ENCODE peak calls at places on chromosomes 16 and 17, in eight cellular contexts. U is DND-41, P is heart right ventricle, W is gastrocnemius medialis, N is thoracic aorta, X is adrenal gland, I is thyroid gland, V is sigmoid colon. S is an unnamed sample.

GRCh38 chr17:66834919-66835454 is at the start of gene CACNG5:
- DNase-seq in U (no peak), X (no peak), P (no peak), I (peak; percentile 18), V (peak; percentile 55), N (no peak), W (no peak), S (no peak)

GRCh38 chr17:80845863-80846671 is 145.6 kb upstream of the CHMP6 start:
- DNase-seq in U (no peak), W (peak; percentile 98), V (peak; percentile 46), P (no peak), N (no peak), I (no peak), X (no peak), S (no peak)

GRCh38 chr17:46818319-46818928 is at the start of gene WNT3:
- DNase-seq in W (no peak), I (no peak), N (no peak), U (no peak), V (no peak), P (no peak), X (no peak), S (peak; percentile 70)

GRCh38 chr16:82031116-82032084 is 3.7 kb upstream of the HSD17B2 start:
- DNase-seq in V (no peak), X (no peak), P (no peak), W (no peak), U (no peak), I (no peak), N (no peak), S (no peak)

GRCh38 chr17:50534222-50534978 is 1.9 kb downstream of the EPN3 start:
- DNase-seq in V (no peak), X (peak; percentile 81), N (no peak), P (no peak), W (no peak), I (peak; percentile 74), U (no peak), S (no peak)

GRCh38 chr16:21645261-21645721 is 7.1 kb downstream of the IGSF6 start:
- DNase-seq in X (no peak), I (no peak), P (no peak), N (no peak), V (no peak), W (no peak), U (peak; percentile 73), S (peak; percentile 86)

GRCh38 chr16:11167581-11167980 is 88.4 kb downstream of the SOCS1 start:
- DNase-seq in X (no peak), V (no peak), I (no peak), U (no peak), N (no peak), P (no peak), W (no peak), S (no peak)

GRCh38 chr16:84278968-84279367 is 15.7 kb upstream of the WFDC1 start:
- DNase-seq in V (no peak), P (no peak), X (no peak), U (no peak), N (no peak), I (no peak), W (no peak), S (no peak)

GRCh38 chr17:59621771-59622170 is 2.1 kb downstream of the CLTC start:
- DNase-seq in X (no peak), N (no peak), U (no peak), I (no peak), W (no peak), P (no peak), V (no peak), S (no peak)

GRCh38 chr17:49739662-49740271 is 24.2 kb downstream of the FAM117A start:
- DNase-seq in V (peak; percentile 93), I (peak; percentile 94), U (peak; percentile 96), P (peak; percentile 78), W (peak; percentile 89), N (peak; percentile 26), X (peak; percentile 94), S (peak; percentile 98)

GRCh38 chr17:48542956-48543853 is 1.7 kb downstream of the HOXB2 start:
- DNase-seq in P (peak; percentile 29), N (no peak), X (peak; percentile 79), V (peak; percentile 83), U (no peak), W (peak; percentile 31), I (peak; percentile 11), S (peak; percentile 29)

GRCh38 chr17:38707678-38708351 is 2.7 kb downstream of the MLLT6 start:
- DNase-seq in N (no peak), P (no peak), V (no peak), I (no peak), U (no peak), W (no peak), X (no peak), S (no peak)

GRCh38 chr16:3762080-3762750 is 44.9 kb upstream of the TRAP1 start:
- DNase-seq in P (no peak), V (no peak), U (no peak), W (no peak), X (no peak), N (no peak), I (no peak), S (no peak)

GRCh38 chr16:50234771-50235556 is 31.4 kb upstream of the ADCY7 start:
- DNase-seq in I (no peak), U (no peak), X (no peak), P (no peak), W (no peak), N (no peak), V (no peak), S (no peak)

GRCh38 chr16:77223184-77223583 is 24.0 kb downstream of the SYCE1L start:
- DNase-seq in W (no peak), I (no peak), V (no peak), P (no peak), N (no peak), U (peak; percentile 16), X (no peak), S (peak; percentile 43)

DNA sequence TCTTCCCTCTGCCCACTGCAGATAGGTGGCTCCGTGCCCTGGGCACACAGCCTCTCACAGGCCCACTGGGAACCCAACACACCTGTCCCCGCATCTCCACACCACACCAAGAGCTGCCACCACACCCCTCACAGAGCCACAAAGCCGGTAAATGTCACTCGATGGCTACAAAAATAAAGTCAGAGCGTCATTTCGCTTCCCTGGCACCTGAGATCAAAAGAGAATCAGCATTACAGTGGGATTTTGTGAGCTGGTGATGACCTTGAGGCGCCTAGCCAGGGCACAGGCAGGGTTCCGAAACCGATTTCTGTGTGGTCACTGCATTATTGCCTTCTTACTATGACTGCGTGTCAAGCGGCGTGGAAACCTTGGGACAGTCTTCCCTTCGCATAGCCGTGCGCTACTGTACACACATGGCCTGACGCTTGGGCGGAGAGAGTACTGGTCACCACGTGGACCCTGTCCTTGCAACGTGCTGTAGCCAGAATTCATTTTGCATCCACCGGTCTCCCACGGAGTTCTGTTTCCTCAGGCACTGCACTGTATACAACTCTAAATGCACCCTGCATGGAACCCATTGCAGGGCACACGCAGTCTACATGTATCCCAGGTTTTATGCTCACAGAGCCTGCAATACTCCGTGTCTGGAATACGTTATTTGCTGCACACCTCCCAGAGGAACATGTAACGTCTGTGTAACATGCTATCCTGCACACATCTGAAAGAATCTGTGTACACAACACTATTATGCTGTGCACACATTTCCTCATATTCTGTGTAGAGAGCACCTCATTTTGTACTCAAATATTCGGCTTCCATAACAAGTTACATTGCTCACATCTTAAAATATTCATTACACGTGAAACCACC is 5.8 kb upstream of the FOXF1 start:
- DNase-seq in W (no peak), U (no peak), V (peak; percentile 82), P (no peak), X (no peak), I (no peak), N (no peak), S (no peak)
- H3K27me3 ChIP-seq in W (peaks cover 98% of the 10 kb centered on the region), U (peaks cover 23% of the 10 kb centered on the region), V (peaks cover 4% of the 10 kb centered on the region), P (peaks cover 98% of the 10 kb centered on the region), X (peaks cover 96% of the 10 kb centered on the region), I (peaks cover 44% of the 10 kb centered on the region), N (peaks cover 68% of the 10 kb centered on the region), S (peaks cover 35% of the 10 kb centered on the region)

DNA sequence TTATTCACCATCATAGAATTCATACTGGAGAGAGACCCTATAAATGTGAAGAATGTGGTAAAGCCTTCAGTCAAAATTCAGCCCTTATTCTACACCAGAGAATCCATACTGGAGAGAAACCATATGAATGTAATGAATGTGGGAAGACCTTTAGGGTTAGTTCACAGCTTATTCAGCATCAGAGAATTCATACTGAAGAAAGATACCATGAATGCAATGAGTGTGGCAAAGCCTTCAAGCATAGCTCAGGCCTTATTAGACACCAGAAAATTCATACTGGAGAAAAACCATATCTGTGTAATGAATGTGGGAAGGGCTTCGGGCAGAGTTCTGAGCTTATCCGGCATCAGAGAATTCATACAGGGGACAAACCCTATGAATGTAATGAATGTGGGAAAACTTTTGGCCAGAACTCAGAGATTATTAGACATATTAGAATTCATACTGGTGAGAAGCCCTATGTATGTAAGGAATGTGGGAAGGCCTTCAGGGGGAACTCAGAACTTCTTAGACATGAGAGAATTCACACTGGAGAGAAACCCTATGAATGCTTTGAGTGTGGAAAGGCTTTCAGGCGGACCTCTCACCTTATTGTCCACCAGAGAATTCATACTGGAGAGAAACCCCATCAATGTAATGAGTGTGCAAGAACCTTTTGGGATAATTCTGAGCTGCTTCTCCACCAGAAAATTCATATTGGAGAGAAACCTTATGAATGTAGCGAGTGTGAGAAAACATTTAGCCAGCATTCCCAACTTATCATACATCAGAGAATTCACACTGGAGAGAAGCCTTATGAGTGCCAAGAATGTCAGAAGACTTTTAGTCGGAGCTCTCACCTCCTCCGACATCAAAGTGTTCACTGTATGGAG is 14.1 kb downstream of the ZFP3 start:
- DNase-seq in W (no peak), P (no peak), V (no peak), I (no peak), N (no peak), U (no peak), X (no peak), S (no peak)
- H3K9me3 ChIP-seq in W (peaks cover 62% of the 10 kb centered on the region), P (peaks cover 13% of the 10 kb centered on the region), V (peaks cover 75% of the 10 kb centered on the region), I (peaks cover 15% of the 10 kb centered on the region), N (peaks cover 96% of the 10 kb centered on the region), U (peaks cover 23% of the 10 kb centered on the region), X (peaks cover 91% of the 10 kb centered on the region), S (peaks cover 100% of the 10 kb centered on the region)

GRCh38 chr17:79491006-79491405 is 119.8 kb downstream of the RBFOX3 start:
- DNase-seq in U (no peak), P (no peak), N (no peak), V (no peak), I (no peak), W (no peak), X (no peak), S (no peak)

GRCh38 chr17:79485399-79485985 is 125.4 kb downstream of the RBFOX3 start:
- DNase-seq in U (no peak), P (no peak), W (no peak), X (no peak), V (no peak), N (no peak), I (no peak), S (no peak)

GRCh38 chr17:79487149-79487548 is 123.7 kb downstream of the RBFOX3 start:
- DNase-seq in X (no peak), W (no peak), N (no peak), I (no peak), V (no peak), U (no peak), P (no peak), S (no peak)

GRCh38 chr17:79485991-79486390 is 124.9 kb downstream of the RBFOX3 start:
- DNase-seq in V (no peak), X (no peak), N (no peak), W (no peak), U (no peak), P (no peak), I (no peak), S (no peak)

GRCh38 chr17:79490530-79490929 is 120.3 kb downstream of the RBFOX3 start:
- DNase-seq in V (no peak), I (no peak), U (no peak), W (no peak), P (no peak), X (no peak), N (no peak), S (no peak)
- H3K27me3 ChIP-seq in V (peaks cover 3% of the 10 kb centered on the region), I (no peaks in the 10 kb centered on the region), U (peaks cover 12% of the 10 kb centered on the region), W (peaks cover 7% of the 10 kb centered on the region), P (peaks cover 19% of the 10 kb centered on the region), X (peaks cover 4% of the 10 kb centered on the region), N (no peaks in the 10 kb centered on the region), S (no peaks in the 10 kb centered on the region)

GRCh38 chr16:15979801-15980200 is 30.4 kb downstream of the ABCC1 start:
- DNase-seq in U (no peak), X (no peak), P (no peak), I (no peak), W (no peak), N (peak; percentile 38), V (no peak), S (no peak)
- H3K9me3 ChIP-seq in U (peaks cover 52% of the 10 kb centered on the region), X (no peaks in the 10 kb centered on the region), P (no peaks in the 10 kb centered on the region), I (no peaks in the 10 kb centered on the region), W (no peaks in the 10 kb centered on the region), N (no peaks in the 10 kb centered on the region), V (no peaks in the 10 kb centered on the region), S (peaks cover 24% of the 10 kb centered on the region)